ENCODE peak calls at places on chromosome 22, in ten cellular contexts. One of them, this sample, is unnamed.

GRCh38 chr22:22687638-22688500 is 43.5 kb downstream of the GGTLC2 start:
- DNase-seq in fibroblast of mammary gland: peak
- DNase-seq in CD4-positive, alpha-beta T cell: no peak
- DNase-seq in activated naive CD4-positive, alpha-beta T cell: no peak
- DNase-seq in EH: peak
- DNase-seq in colonic mucosa: peak
- DNase-seq in hypothalamus: peak
- DNase-seq in suprapubic skin: no peak
- DNase-seq in nephron progenitor cell: peak
- DNase-seq in tibial artery: no peak
- DNase-seq in this sample: peak

GRCh38 chr22:48591286-48592065 is 1236.2 kb downstream of the BRD1 start:
- DNase-seq in fibroblast of mammary gland: no peak
- DNase-seq in CD4-positive, alpha-beta T cell: no peak
- DNase-seq in activated naive CD4-positive, alpha-beta T cell: no peak
- DNase-seq in EH: no peak
- DNase-seq in colonic mucosa: no peak
- DNase-seq in hypothalamus: no peak
- DNase-seq in suprapubic skin: no peak
- DNase-seq in nephron progenitor cell: no peak
- DNase-seq in tibial artery: no peak
- DNase-seq in this sample: no peak

GRCh38 chr22:47486569-47487312 is 724.3 kb downstream of the TBC1D22A start:
- DNase-seq in fibroblast of mammary gland: no peak
- DNase-seq in CD4-positive, alpha-beta T cell: no peak
- DNase-seq in activated naive CD4-positive, alpha-beta T cell: no peak
- DNase-seq in EH: no peak
- DNase-seq in colonic mucosa: peak
- DNase-seq in hypothalamus: no peak
- DNase-seq in suprapubic skin: no peak
- DNase-seq in nephron progenitor cell: no peak
- DNase-seq in tibial artery: no peak
- DNase-seq in this sample: no peak

GRCh38 chr22:24285245-24285644 is 14.6 kb downstream of the SPECC1L start:
- DNase-seq in fibroblast of mammary gland: no peak
- DNase-seq in CD4-positive, alpha-beta T cell: no peak
- DNase-seq in activated naive CD4-positive, alpha-beta T cell: no peak
- DNase-seq in EH: peak
- DNase-seq in colonic mucosa: no peak
- DNase-seq in hypothalamus: no peak
- DNase-seq in suprapubic skin: no peak
- DNase-seq in nephron progenitor cell: no peak
- DNase-seq in tibial artery: no peak
- DNase-seq in this sample: no peak

GRCh38 chr22:24973867-24974266 is 21.4 kb downstream of the KIAA1671 start:
- DNase-seq in fibroblast of mammary gland: no peak
- DNase-seq in CD4-positive, alpha-beta T cell: no peak
- DNase-seq in activated naive CD4-positive, alpha-beta T cell: no peak
- DNase-seq in EH: no peak
- DNase-seq in colonic mucosa: peak
- DNase-seq in hypothalamus: no peak
- DNase-seq in suprapubic skin: no peak
- DNase-seq in nephron progenitor cell: no peak
- DNase-seq in tibial artery: no peak
- DNase-seq in this sample: no peak

GRCh38 chr22:43378011-43378704 is 33.7 kb upstream of the MPPED1 start:
- DNase-seq in fibroblast of mammary gland: no peak
- DNase-seq in CD4-positive, alpha-beta T cell: no peak
- DNase-seq in activated naive CD4-positive, alpha-beta T cell: no peak
- DNase-seq in EH: peak
- DNase-seq in colonic mucosa: peak
- DNase-seq in hypothalamus: no peak
- DNase-seq in suprapubic skin: no peak
- DNase-seq in nephron progenitor cell: no peak
- DNase-seq in tibial artery: no peak
- DNase-seq in this sample: no peak

GRCh38 chr22:21710156-21710555 is 25.4 kb downstream of the YPEL1 start:
- DNase-seq in fibroblast of mammary gland: peak
- DNase-seq in CD4-positive, alpha-beta T cell: no peak
- DNase-seq in activated naive CD4-positive, alpha-beta T cell: no peak
- DNase-seq in EH: no peak
- DNase-seq in colonic mucosa: no peak
- DNase-seq in hypothalamus: no peak
- DNase-seq in suprapubic skin: no peak
- DNase-seq in nephron progenitor cell: no peak
- DNase-seq in tibial artery: no peak
- DNase-seq in this sample: no peak

GRCh38 chr22:25488244-25489020 is 76.0 kb upstream of the GRK3 start:
- DNase-seq in fibroblast of mammary gland: peak
- DNase-seq in CD4-positive, alpha-beta T cell: no peak
- DNase-seq in activated naive CD4-positive, alpha-beta T cell: no peak
- DNase-seq in EH: peak
- DNase-seq in colonic mucosa: peak
- DNase-seq in hypothalamus: peak
- DNase-seq in suprapubic skin: no peak
- DNase-seq in nephron progenitor cell: no peak
- DNase-seq in tibial artery: no peak
- DNase-seq in this sample: no peak

GRCh38 chr22:43433451-43433850 is 21.6 kb downstream of the MPPED1 start:
- DNase-seq in fibroblast of mammary gland: no peak
- DNase-seq in CD4-positive, alpha-beta T cell: no peak
- DNase-seq in activated naive CD4-positive, alpha-beta T cell: no peak
- DNase-seq in EH: no peak
- DNase-seq in colonic mucosa: no peak
- DNase-seq in hypothalamus: no peak
- DNase-seq in suprapubic skin: no peak
- DNase-seq in nephron progenitor cell: no peak
- DNase-seq in tibial artery: peak
- DNase-seq in this sample: no peak

This sample was measured in T47D.